ENCODE peak calls at places on chromosomes 16 and 17, in seven cellular contexts. U, H, D, F, J, W and B are unnamed samples.

GRCh38 chr17:9002236-9002609 is 19.1 kb upstream of the NTN1 start:
- DNase-seq in F (no peak), D (no peak), J (no peak), U (no peak), W (no peak), H (no peak), B (no peak)

GRCh38 chr17:51955245-51955644 is 203.3 kb downstream of the CA10 start:
- DNase-seq in U (no peak), D (no peak), J (no peak), W (no peak), H (no peak), F (no peak), B (no peak)

GRCh38 chr16:85612191-85612800 is 826 bp upstream of the GSE1 start:
- DNase-seq in W (peak), U (no peak), H (peak), F (no peak), J (peak), D (peak), B (no peak)

GRCh38 chr16:67120025-67120424 is 10.3 kb downstream of the PHAF1 start:
- DNase-seq in F (no peak), D (no peak), H (no peak), U (no peak), W (no peak), J (no peak), B (no peak)

GRCh38 chr17:81867952-81868673 is 3.0 kb downstream of the ARHGDIA start:
- DNase-seq in H (no peak), J (no peak), W (peak), F (no peak), U (no peak), D (peak), B (no peak)

GRCh38 chr16:11833951-11834695 is 17.2 kb downstream of the RSL1D1 start:
- DNase-seq in U (no peak), W (no peak), D (no peak), F (no peak), J (peak), H (no peak), B (no peak)

GRCh38 chr17:71188811-71189492 is 931.9 kb upstream of the SOX9 start:
- DNase-seq in F (no peak), D (peak), U (no peak), J (no peak), H (no peak), W (no peak), B (peak)

GRCh38 chr16:28846933-28847273 is 755 bp upstream of the TUFM start:
- DNase-seq in J (no peak), W (no peak), D (no peak), U (no peak), F (no peak), H (no peak), B (no peak)

GRCh38 chr17:54899721-54900456 is 763 bp upstream of the TOM1L1 start:
- DNase-seq in F (no peak), W (peak), U (no peak), D (no peak), H (no peak), J (peak), B (no peak)

GRCh38 chr17:13337864-13338371 is 263.8 kb downstream of the HS3ST3A1 start:
- DNase-seq in J (peak), W (peak), H (no peak), D (peak), F (no peak), U (peak), B (peak)

GRCh38 chr17:77958716-77959215 is 263 bp downstream of the TNRC6C start:
- DNase-seq in H (no peak), J (no peak), W (no peak), F (no peak), U (no peak), D (no peak), B (no peak)

GRCh38 chr17:77323413-77324171 is 182.8 kb downstream of the SEC14L1 start:
- DNase-seq in F (no peak), U (no peak), J (no peak), D (no peak), H (peak), W (peak), B (no peak)

GRCh38 chr16:53489754-53490153 is 13.3 kb downstream of the AKTIP start:
- DNase-seq in W (no peak), H (no peak), F (no peak), J (no peak), D (no peak), U (no peak), B (no peak)

GRCh38 chr17:13429201-13429600 is 172.5 kb downstream of the HS3ST3A1 start:
- DNase-seq in U (no peak), H (no peak), D (no peak), F (no peak), W (peak), J (no peak), B (no peak)

GRCh38 chr16:48885456-48885855 is 275.5 kb upstream of the N4BP1 start:
- DNase-seq in F (no peak), W (peak), H (no peak), J (no peak), U (no peak), D (no peak), B (no peak)

GRCh38 chr17:54983260-54983659 is 14.7 kb downstream of the STXBP4 start:
- DNase-seq in W (no peak), U (no peak), F (no peak), D (no peak), H (no peak), J (no peak), B (no peak)

GRCh38 chr17:44543213-44543904 is 13.9 kb upstream of the FZD2 start:
- DNase-seq in D (no peak), W (no peak), U (no peak), F (no peak), J (peak), H (no peak), B (no peak)

GRCh38 chr16:2814757-2815298 is 2.2 kb upstream of the PRSS21 start:
- DNase-seq in H (peak), W (no peak), F (no peak), U (no peak), D (no peak), J (no peak), B (no peak)

GRCh38 chr17:28575126-28575795 is 1.4 kb downstream of the ALDOC start:
- DNase-seq in J (no peak), W (peak), U (no peak), F (no peak), H (no peak), D (no peak), B (no peak)
- TF ChIP-seq CTCF in J (no peak), W (no peak), U (no peak), F (peak), H (no peak), D (no peak), B (no peak)

GRCh38 chr16:50202926-50203624 is 50.0 kb downstream of the TENT4B start:
- DNase-seq in J (peak), H (no peak), D (peak), U (peak), W (no peak), F (no peak), B (peak)
- TF ChIP-seq POLR2AphosphoS5 in J (no peak), H (no peak), D (no peak), U (no peak), W (peak), F (no peak), B (no peak)

GRCh38 chr17:28882154-28882895 is 15.2 kb downstream of the FLOT2 start:
- DNase-seq in W (no peak), U (no peak), F (no peak), J (no peak), H (no peak), D (no peak), B (no peak)
- H3K27ac ChIP-seq in W (no peak), U (no peak), F (no peak), J (no peak), H (no peak), D (no peak), B (no peak)

GRCh38 chr17:80704894-80705293 is 160.3 kb downstream of the RPTOR start:
- DNase-seq in D (no peak), F (no peak), W (no peak), J (no peak), U (no peak), H (no peak), B (no peak)
- TF ChIP-seq CTCF in D (no peak), F (no peak), W (no peak), J (no peak), U (no peak), H (no peak), B (no peak)

DNA sequence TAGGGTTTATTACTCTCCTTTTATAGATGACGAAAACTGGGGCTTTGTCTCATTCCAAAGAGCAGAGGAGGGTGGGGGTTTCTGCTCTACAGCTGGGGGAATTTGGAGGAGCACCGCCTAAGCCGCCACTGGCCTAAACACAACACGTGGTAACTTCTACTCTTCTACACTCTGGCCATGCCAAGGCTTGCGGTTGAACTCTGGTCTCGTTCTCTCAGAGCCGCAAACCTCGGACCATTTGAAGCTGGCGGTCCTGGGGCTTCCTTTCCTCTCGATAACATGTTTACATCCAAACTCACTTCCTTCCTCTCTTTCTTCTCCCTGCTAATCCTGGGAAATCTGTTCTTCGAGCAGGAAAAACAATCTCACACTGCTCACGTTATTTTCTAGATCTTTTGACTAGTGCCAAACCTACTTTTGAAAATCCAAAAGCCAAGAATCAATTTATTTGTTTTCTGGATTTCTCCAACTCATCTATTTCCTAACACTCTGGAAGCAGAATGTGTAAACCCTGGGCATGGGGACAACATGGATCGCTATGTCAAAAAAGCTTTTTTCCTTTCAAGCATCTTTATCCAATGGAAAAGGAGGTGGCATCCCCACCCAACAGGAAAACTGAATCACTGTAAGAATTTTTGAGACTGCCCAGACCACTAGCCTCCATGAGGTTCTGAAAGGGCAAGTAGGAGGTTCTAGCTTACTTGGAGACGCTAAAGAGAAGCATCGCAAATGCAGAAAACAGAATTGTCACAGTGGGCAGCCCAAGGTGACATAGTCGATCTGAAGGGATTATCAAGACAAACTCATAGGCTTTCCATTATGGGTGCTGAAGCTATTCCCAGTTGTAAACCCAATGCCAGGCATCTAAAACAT is 13.6 kb upstream of the EEF2K start:
- DNase-seq in F (peak), H (peak), W (no peak), U (peak), J (peak), D (no peak), B (no peak)
- TF ChIP-seq POLR2AphosphoS5 in F (peak), H (peak), W (no peak), U (peak), J (peak), D (no peak), B (no peak)

GRCh38 chr16:56294599-56294998 is 103.3 kb downstream of the GNAO1 start:
- DNase-seq in J (no peak), W (no peak), D (no peak), F (no peak), U (no peak), H (no peak), B (no peak)

GRCh38 chr16:56295739-56296527 is 104.6 kb downstream of the GNAO1 start:
- DNase-seq in D (no peak), U (no peak), J (no peak), H (no peak), W (peak), F (no peak), B (no peak)

GRCh38 chr16:56297684-56298083 is 106.4 kb downstream of the GNAO1 start:
- DNase-seq in W (no peak), U (no peak), F (no peak), H (no peak), D (no peak), J (no peak), B (no peak)

GRCh38 chr16:56294014-56294413 is 102.7 kb downstream of the GNAO1 start:
- DNase-seq in J (no peak), D (no peak), W (no peak), H (no peak), F (no peak), U (no peak), B (no peak)

DNA sequence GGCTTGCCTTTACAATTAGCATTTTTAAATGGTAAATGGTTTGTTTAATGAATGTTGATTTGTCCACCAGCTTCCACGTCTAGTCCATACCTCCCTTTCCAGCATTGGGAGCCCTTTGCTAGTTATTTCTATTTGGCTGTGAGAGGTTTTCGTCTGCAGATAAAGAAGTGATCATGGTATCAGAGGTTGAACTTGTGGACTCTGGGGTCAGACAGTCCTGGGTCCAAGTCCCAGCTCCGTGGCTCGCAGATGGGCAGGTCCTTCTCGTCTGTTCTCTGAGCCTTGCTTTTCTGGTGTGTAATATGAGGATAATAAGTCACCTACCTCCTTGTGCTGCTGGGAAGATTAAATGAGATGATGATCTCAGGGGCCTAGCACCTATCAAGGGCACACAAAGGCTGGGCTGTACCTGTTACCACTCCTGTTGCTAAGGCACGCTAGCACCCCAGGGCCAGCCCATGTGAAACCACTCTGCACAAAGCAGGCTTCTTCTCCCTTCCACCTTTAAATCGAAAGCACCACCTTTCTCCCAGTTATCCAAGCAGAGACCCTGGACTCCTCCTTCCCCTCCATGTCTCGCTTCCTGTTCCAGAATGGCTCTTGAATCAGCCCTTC is 103.9 kb downstream of the GNAO1 start:
- DNase-seq in J (no peak), U (no peak), F (no peak), D (no peak), W (no peak), H (no peak), B (no peak)
- H3K27ac ChIP-seq in J (no peak), U (no peak), F (no peak), D (no peak), W (peak), H (no peak), B (no peak)

GRCh38 chr17:3553419-3554401 is 3.9 kb downstream of the TRPV3 start:
- DNase-seq in U (no peak), H (peak), W (no peak), D (no peak), J (no peak), F (no peak), B (no peak)

GRCh38 chr17:3554440-3554839 is 3.2 kb downstream of the TRPV3 start:
- DNase-seq in D (no peak), W (no peak), H (no peak), U (no peak), J (no peak), F (no peak), B (no peak)

GRCh38 chr17:3552916-3553315 is 4.7 kb downstream of the TRPV3 start:
- DNase-seq in F (no peak), J (no peak), U (no peak), D (no peak), W (no peak), H (no peak), B (no peak)

GRCh38 chr17:3549610-3550162 is 7.9 kb downstream of the TRPV3 start:
- DNase-seq in F (no peak), U (no peak), W (no peak), J (no peak), D (no peak), H (no peak), B (no peak)

DNA sequence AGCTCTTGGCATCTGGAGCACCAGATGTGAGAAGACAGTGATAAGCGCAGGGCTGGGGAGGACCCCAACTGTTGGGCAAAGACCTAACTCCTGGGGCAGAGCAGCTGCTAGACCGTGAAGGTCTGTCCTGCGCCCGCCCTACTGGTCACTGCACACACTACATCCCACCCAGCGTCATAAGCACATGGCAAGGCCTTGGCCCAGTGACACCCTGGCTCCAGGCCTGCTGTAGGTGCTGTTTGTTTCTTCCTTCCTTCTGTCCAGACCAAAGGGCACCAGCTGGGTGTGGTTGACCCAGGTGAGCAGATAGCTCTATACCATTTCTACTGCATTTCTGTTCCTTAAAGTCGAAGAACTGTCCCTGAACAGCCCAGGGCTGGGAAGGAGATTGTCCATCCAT is 6.4 kb downstream of the TRPV3 start:
- DNase-seq in F (no peak), J (no peak), U (no peak), W (no peak), H (no peak), D (no peak), B (no peak)
- TF ChIP-seq CTCF in F (no peak), J (peak), U (no peak), W (no peak), H (no peak), D (peak), B (no peak)